ENCODE peak calls at places on chromosomes 6 and 20, in seven cellular contexts. L is neural crest cell, I is prostate gland, B is kidney epithelial cell, Z is fibroblast of lung, F is cardiac fibroblast, H is WTC11. M is an unnamed sample.

GRCh38 chr6:70474751-70475150 is 61.4 kb downstream of the FAM135A start:
- DNase-seq in F (peak), L (no peak), H (no peak), B (no peak), Z (peak), I (no peak), M (no peak)

GRCh38 chr6:24935753-24936152 is at the start of gene RIPOR2:
- DNase-seq in B (no peak), H (peak), Z (no peak), I (no peak), L (peak), F (peak), M (no peak)

GRCh38 chr6:61842005-61842404 is 444.0 kb downstream of the KHDRBS2 start:
- DNase-seq in L (no peak), Z (no peak), I (no peak), B (peak), H (no peak), F (no peak), M (no peak)

GRCh38 chr6:143136647-143137046 is 76.0 kb downstream of the AIG1 start:
- DNase-seq in L (no peak), B (no peak), Z (peak), F (no peak), I (no peak), H (no peak), M (no peak)

GRCh38 chr6:155090166-155090565 is 95.1 kb downstream of the TIAM2 start:
- DNase-seq in I (no peak), H (no peak), L (no peak), B (no peak), F (no peak), Z (no peak), M (no peak)

GRCh38 chr6:138455746-138456392 is 43.4 kb downstream of the NHSL1 start:
- DNase-seq in B (no peak), H (no peak), I (no peak), F (peak), L (no peak), Z (no peak), M (peak)

GRCh38 chr20:57611605-57612311 is 8.5 kb downstream of the ZBP1 start:
- DNase-seq in B (no peak), H (no peak), L (no peak), Z (no peak), F (no peak), I (no peak), M (no peak)

GRCh38 chr20:16350465-16350864 is 222.8 kb downstream of the KIF16B start:
- DNase-seq in L (no peak), I (no peak), Z (no peak), B (peak), H (no peak), F (no peak), M (no peak)

GRCh38 chr6:18845891-18846290 is 458.7 kb downstream of the RNF144B start:
- DNase-seq in H (no peak), B (no peak), Z (no peak), I (no peak), F (no peak), L (no peak), M (no peak)

GRCh38 chr20:37593710-37594109 is 66.0 kb upstream of the BLCAP start:
- DNase-seq in F (no peak), B (no peak), I (no peak), Z (no peak), H (no peak), L (no peak), M (no peak)

GRCh38 chr6:144768676-144769599 is 483.8 kb downstream of the UTRN start:
- DNase-seq in B (no peak), Z (peak), I (no peak), L (no peak), F (peak), H (no peak), M (no peak)

GRCh38 chr6:31149827-31150447 is 7.7 kb downstream of the CCHCR1 start:
- DNase-seq in I (no peak), F (no peak), Z (no peak), L (no peak), B (no peak), H (no peak), M (no peak)

GRCh38 chr6:141077355-141078333 is 1055.1 kb upstream of the GJE1 start:
- DNase-seq in I (no peak), B (no peak), L (peak), F (peak), H (peak), Z (no peak), M (peak)

GRCh38 chr20:37693629-37694626 is at the start of gene CTNNBL1:
- DNase-seq in L (peak), Z (peak), F (peak), H (peak), B (peak), I (peak), M (peak)

GRCh38 chr20:13322621-13323020 is 101.5 kb downstream of the ISM1 start:
- DNase-seq in F (no peak), L (no peak), Z (no peak), H (no peak), B (no peak), I (no peak), M (no peak)

GRCh38 chr6:38080349-38080748 is 260.8 kb downstream of the ZFAND3 start:
- DNase-seq in I (no peak), Z (peak), F (no peak), L (no peak), B (no peak), H (no peak), M (no peak)

GRCh38 chr20:47181056-47181862 is 175.2 kb downstream of the ZMYND8 start:
- DNase-seq in H (peak), Z (peak), I (peak), F (peak), L (no peak), B (peak), M (peak)

GRCh38 chr6:42227173-42227850 is 9.7 kb upstream of the MRPS10 start:
- DNase-seq in Z (no peak), L (no peak), I (peak), H (no peak), F (no peak), B (no peak), M (no peak)

GRCh38 chr6:108114861-108115597 is 40.5 kb upstream of the OSTM1 start:
- DNase-seq in H (peak), I (no peak), B (no peak), F (peak), L (peak), Z (peak), M (peak)

GRCh38 chr6:92114797-92115196 is 1304.6 kb downstream of the EPHA7 start:
- DNase-seq in L (no peak), F (no peak), H (no peak), I (no peak), Z (peak), B (no peak), M (no peak)

GRCh38 chr6:131101911-131102680 is 33.2 kb upstream of the AKAP7 start:
- DNase-seq in Z (no peak), L (no peak), I (no peak), H (no peak), F (no peak), B (peak), M (no peak)

GRCh38 chr6:10194816-10195639 is 219.8 kb downstream of the TFAP2A start:
- DNase-seq in H (no peak), Z (no peak), L (no peak), F (no peak), I (no peak), B (no peak), M (no peak)

GRCh38 chr6:5453531-5453930 is 192.2 kb downstream of the FARS2 start:
- DNase-seq in I (no peak), F (no peak), L (no peak), Z (no peak), B (no peak), H (no peak), M (no peak)

GRCh38 chr20:58192567-58192966 is 35.9 kb downstream of the ANKRD60 start:
- DNase-seq in F (no peak), I (no peak), B (no peak), L (no peak), Z (no peak), H (peak), M (peak)

GRCh38 chr6:8642854-8643253 is 207.5 kb upstream of the SLC35B3 start:
- DNase-seq in F (no peak), Z (no peak), B (no peak), I (no peak), L (no peak), H (no peak), M (no peak)

GRCh38 chr6:142903806-142904205 is 41.2 kb downstream of the HIVEP2 start:
- DNase-seq in I (no peak), F (no peak), H (no peak), Z (peak), L (no peak), B (no peak), M (no peak)

GRCh38 chr6:136510299-136510698 is 39.9 kb downstream of the MAP7 start:
- DNase-seq in H (no peak), B (no peak), Z (no peak), F (no peak), I (no peak), L (no peak), M (no peak)

GRCh38 chr20:1786496-1786895 is 108.7 kb upstream of the SIRPA start:
- DNase-seq in L (no peak), F (no peak), B (no peak), Z (no peak), I (no peak), H (no peak), M (no peak)

GRCh38 chr20:39676857-39677351 is 714.8 kb downstream of the DHX35 start:
- DNase-seq in H (no peak), Z (no peak), F (peak), I (peak), B (no peak), L (no peak), M (no peak)
- TF ChIP-seq CTCF in H (no peak), Z (no peak), F (peak), I (no peak), B (no peak), L (peak), M (peak)

GRCh38 chr6:90294989-90295853 is 1.4 kb downstream of the BACH2 start:
- DNase-seq in L (peak), B (no peak), H (peak), I (peak), F (peak), Z (peak), M (peak)
- TF ChIP-seq CTCF in L (peak), B (peak), H (no peak), I (no peak), F (no peak), Z (peak), M (no peak)

DNA sequence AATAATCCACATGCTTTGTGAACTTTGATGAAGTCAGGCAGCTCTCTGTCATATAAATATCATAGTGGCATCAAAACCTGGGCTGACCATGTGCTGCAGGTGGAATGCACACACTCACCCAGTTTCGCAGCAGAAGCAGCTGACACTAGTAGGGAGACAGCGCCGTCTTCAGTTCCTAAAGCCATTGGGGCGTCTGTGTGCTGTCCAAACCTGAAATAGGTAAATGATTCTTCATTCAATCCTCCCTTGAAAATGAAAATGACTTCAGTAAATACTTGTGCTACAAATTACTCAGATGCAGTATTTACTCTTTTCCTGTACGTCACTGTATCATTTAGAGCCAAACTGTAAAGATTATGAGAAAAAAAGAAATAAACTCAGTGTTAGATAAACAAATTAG is 127.5 kb downstream of the EYA4 start:
- DNase-seq in Z (peak), F (peak), B (no peak), I (no peak), L (no peak), H (no peak), M (no peak)
- TF ChIP-seq CTCF in Z (peak), F (no peak), B (peak), I (no peak), L (no peak), H (no peak), M (no peak)

GRCh38 chr6:44681782-44682181 is 294.3 kb downstream of the CDC5L start:
- DNase-seq in I (peak), H (no peak), F (peak), L (peak), Z (peak), B (no peak), M (no peak)
- TF ChIP-seq CTCF in I (no peak), H (no peak), F (no peak), L (no peak), Z (peak), B (no peak), M (no peak)

DNA sequence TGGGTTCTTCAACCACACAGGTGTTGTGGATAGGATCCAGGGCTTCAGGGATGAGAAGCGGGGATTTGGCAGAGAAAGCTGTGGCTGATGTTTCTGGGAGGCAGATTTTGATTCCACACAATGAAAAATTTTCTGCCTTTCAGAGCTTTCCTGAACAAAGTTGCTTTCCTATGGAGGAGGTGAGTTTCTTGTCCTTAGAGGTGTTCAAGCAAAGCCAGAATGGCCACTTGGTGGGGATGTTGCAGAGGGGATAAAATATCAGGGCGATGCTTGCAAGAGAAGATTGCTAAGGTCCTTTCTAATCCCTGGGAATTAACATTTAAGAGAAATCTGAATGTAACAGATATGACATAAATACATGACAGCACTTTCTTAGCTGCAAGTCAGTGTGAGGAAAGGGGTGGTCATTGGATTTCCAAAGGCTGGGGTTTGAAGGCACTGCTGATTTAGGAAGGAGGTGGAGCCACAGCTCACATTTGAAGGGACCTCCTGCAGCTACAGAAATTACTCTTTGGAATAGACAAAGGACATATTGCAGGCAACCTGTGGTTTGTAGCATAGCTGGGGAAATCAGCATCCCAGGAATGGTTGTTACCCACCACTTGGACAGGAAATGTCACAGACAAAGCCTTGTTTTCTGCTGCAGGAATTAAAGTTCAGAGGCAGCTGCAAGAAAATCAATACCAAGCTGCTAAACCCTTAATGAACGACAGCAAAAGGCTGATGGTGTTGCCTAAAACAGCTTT is 271.1 kb upstream of the CHD6 start:
- DNase-seq in F (no peak), I (no peak), Z (no peak), B (no peak), H (peak), L (no peak), M (no peak)
- TF ChIP-seq CTCF in F (no peak), I (no peak), Z (no peak), B (no peak), H (no peak), L (peak), M (no peak)

GRCh38 chr20:3784863-3785239 is 1.7 kb downstream of the CENPB start:
- DNase-seq in L (no peak), I (no peak), H (no peak), B (no peak), Z (no peak), F (no peak), M (no peak)

GRCh38 chr20:3786665-3787639 is at the start of gene CENPB:
- DNase-seq in Z (peak), I (peak), L (peak), B (no peak), F (peak), H (peak), M (peak)

GRCh38 chr20:3784226-3784853 is 2.2 kb downstream of the CENPB start:
- DNase-seq in B (no peak), F (no peak), I (no peak), L (no peak), Z (no peak), H (no peak), M (no peak)

GRCh38 chr20:3786126-3786484 is 435 bp downstream of the CENPB start:
- DNase-seq in I (peak), Z (peak), L (no peak), F (peak), B (no peak), H (peak), M (peak)

GRCh38 chr20:3785240-3786125 is 1.1 kb downstream of the CENPB start:
- DNase-seq in H (peak), B (no peak), Z (no peak), I (no peak), L (no peak), F (no peak), M (no peak)
- TF ChIP-seq CTCF in H (no peak), B (no peak), Z (no peak), I (no peak), L (no peak), F (no peak), M (no peak)

GRCh38 chr6:12169377-12169776 is 120.8 kb upstream of the EDN1 start:
- DNase-seq in I (no peak), F (no peak), H (no peak), L (no peak), Z (no peak), B (no peak), M (no peak)

GRCh38 chr6:12172572-12172971 is 117.6 kb upstream of the EDN1 start:
- DNase-seq in Z (no peak), F (no peak), H (no peak), I (no peak), B (no peak), L (no peak), M (no peak)

GRCh38 chr6:12171735-12172134 is 118.4 kb upstream of the EDN1 start:
- DNase-seq in I (no peak), F (no peak), H (no peak), L (no peak), Z (no peak), B (no peak), M (no peak)

GRCh38 chr6:12173670-12174069 is 116.5 kb upstream of the EDN1 start:
- DNase-seq in H (no peak), F (no peak), B (peak), I (no peak), Z (no peak), L (no peak), M (no peak)

DNA sequence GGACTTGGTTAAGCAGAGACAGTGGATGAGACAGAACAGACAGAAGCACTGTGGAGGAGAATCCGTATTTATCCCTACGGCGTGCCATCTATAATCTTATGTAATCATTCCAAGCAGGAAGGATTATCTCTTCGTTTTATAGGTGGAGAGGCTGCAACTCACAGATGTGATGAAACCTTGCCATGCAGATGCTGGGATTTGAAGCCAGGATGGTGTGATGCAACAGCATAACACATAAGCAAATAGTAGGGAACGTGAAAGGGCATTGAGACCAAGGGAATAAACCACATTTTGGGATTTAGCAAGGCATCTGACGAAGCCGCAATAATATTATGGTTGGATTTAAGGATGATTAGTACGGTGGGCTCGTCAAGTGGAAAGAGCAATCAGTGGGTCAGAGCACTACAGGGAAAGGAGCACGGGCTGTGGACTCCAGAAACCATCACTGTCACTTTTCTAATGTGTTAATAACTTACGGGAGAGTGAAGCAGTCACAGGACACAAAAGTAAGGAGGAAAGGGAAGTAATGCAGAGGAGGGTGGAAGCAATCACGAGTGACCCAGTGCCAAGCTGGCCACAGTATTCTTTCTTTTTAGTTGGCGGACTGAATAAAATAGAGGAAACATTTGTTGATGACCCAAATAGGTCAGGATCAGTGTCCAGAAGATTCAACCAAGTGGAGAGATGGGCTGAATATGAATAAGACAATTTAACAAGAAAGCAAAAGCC is 119.6 kb upstream of the EDN1 start:
- DNase-seq in Z (peak), H (no peak), L (no peak), B (no peak), I (no peak), F (no peak), M (no peak)
- TF ChIP-seq CTCF in Z (no peak), H (no peak), L (no peak), B (no peak), I (no peak), F (no peak), M (no peak)

DNA sequence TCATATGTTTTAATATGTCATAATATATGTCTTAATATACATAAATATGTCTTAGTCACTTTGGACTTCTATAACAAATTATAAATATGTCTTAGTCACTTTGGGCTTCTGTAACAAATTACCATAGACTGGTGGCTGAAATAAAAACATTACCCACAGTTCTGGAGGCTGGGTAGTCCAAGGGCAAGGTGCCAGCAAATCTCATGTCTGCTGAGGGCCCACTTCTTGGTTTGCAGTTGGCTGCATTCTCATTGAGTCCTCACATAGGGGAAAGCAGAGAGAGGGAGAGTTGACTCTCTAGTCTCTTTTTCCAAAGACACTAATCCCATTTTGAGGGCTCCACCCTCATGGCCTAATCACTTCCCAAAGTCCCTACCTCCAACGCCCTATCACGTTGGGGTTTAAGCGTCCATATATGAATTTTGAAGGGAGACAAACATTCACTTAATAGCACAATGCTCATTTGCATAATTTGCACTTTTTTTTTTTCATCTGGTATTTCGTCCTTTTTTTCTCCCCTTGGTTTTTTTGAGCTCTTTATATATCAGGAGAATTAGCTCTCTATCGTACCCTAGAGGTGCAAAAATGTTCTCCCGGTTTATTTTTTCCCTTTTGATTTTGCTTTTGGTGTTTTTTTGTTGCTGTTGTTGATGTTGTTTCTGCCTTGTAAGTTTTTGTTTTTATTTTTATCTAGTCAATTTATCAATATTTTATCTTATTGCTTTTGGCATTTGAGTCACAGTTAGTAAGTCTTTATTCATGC is 266.4 kb downstream of the PLCB1 start:
- DNase-seq in I (no peak), Z (no peak), B (no peak), L (no peak), F (no peak), H (no peak), M (no peak)
- TF ChIP-seq CTCF in I (no peak), Z (no peak), B (no peak), L (peak), F (peak), H (no peak), M (no peak)